ENCODE peak calls at places on chromosome 3, in four cellular contexts. One of them, this sample, is unnamed.

GRCh38 chr3:175546115-175546514 is 687.0 kb downstream of the NAALADL2 start:
- DNase-seq in uterus: no peak
- DNase-seq in fibroblast of mammary gland: no peak
- DNase-seq in foreskin fibroblast: no peak
- DNase-seq in this sample: no peak

GRCh38 chr3:162034368-162034767 is 537.8 kb downstream of the OTOL1 start:
- DNase-seq in uterus: no peak
- DNase-seq in fibroblast of mammary gland: peak; percentile 48
- DNase-seq in foreskin fibroblast: peak; percentile 68
- DNase-seq in this sample: no peak

GRCh38 chr3:124007186-124007585 is 15.3 kb upstream of the ROPN1 start:
- DNase-seq in uterus: no peak
- DNase-seq in fibroblast of mammary gland: no peak
- DNase-seq in foreskin fibroblast: no peak
- DNase-seq in this sample: no peak

GRCh38 chr3:146342971-146343370 is 92.1 kb upstream of the PLSCR4 start:
- DNase-seq in uterus: no peak
- DNase-seq in fibroblast of mammary gland: peak; percentile 81
- DNase-seq in foreskin fibroblast: peak; percentile 71
- DNase-seq in this sample: no peak

GRCh38 chr3:8856721-8857120 is 87.3 kb upstream of the OXTR start:
- DNase-seq in uterus: no peak
- DNase-seq in fibroblast of mammary gland: no peak
- DNase-seq in foreskin fibroblast: no peak
- DNase-seq in this sample: no peak

GRCh38 chr3:34832865-34833508 is 806.3 kb upstream of the ARPP21 start:
- DNase-seq in uterus: no peak
- DNase-seq in fibroblast of mammary gland: no peak
- DNase-seq in foreskin fibroblast: no peak
- DNase-seq in this sample: no peak

GRCh38 chr3:183924956-183925355 is 40.3 kb upstream of the PARL start:
- DNase-seq in uterus: no peak
- DNase-seq in fibroblast of mammary gland: peak; percentile 94
- DNase-seq in foreskin fibroblast: peak; percentile 68
- DNase-seq in this sample: no peak

GRCh38 chr3:165643433-165643824 is 193.8 kb downstream of the BCHE start:
- DNase-seq in uterus: no peak
- DNase-seq in fibroblast of mammary gland: peak; percentile 68
- DNase-seq in foreskin fibroblast: peak; percentile 2
- DNase-seq in this sample: no peak

GRCh38 chr3:16183601-16184270 is 9.3 kb downstream of the GALNT15 start:
- DNase-seq in uterus: peak; percentile 39
- DNase-seq in fibroblast of mammary gland: peak; percentile 96
- DNase-seq in foreskin fibroblast: peak; percentile 94
- DNase-seq in this sample: no peak

GRCh38 chr3:10758304-10759037 is 57.6 kb upstream of the SLC6A11 start:
- DNase-seq in uterus: peak; percentile 32
- DNase-seq in fibroblast of mammary gland: peak; percentile 65
- DNase-seq in foreskin fibroblast: peak; percentile 79
- DNase-seq in this sample: no peak

GRCh38 chr3:126816956-126817777 is 113.1 kb downstream of the CHCHD6 start:
- DNase-seq in uterus: no peak
- DNase-seq in fibroblast of mammary gland: peak; percentile 21
- DNase-seq in foreskin fibroblast: peak; percentile 33
- DNase-seq in this sample: no peak

GRCh38 chr3:35744419-35744818 is 105.1 kb downstream of the ARPP21 start:
- DNase-seq in uterus: no peak
- DNase-seq in fibroblast of mammary gland: no peak
- DNase-seq in foreskin fibroblast: no peak
- DNase-seq in this sample: no peak

GRCh38 chr3:137259709-137260108 is 301.9 kb downstream of the IL20RB start:
- DNase-seq in uterus: no peak
- DNase-seq in fibroblast of mammary gland: no peak
- DNase-seq in foreskin fibroblast: no peak
- DNase-seq in this sample: no peak

GRCh38 chr3:99875573-99875924 is 57.9 kb downstream of the CMSS1 start:
- DNase-seq in uterus: no peak
- DNase-seq in fibroblast of mammary gland: peak; percentile 75
- DNase-seq in foreskin fibroblast: peak; percentile 74
- DNase-seq in this sample: no peak

GRCh38 chr3:65988440-65988839 is 50.3 kb downstream of the MAGI1 start:
- DNase-seq in uterus: no peak
- DNase-seq in fibroblast of mammary gland: no peak
- DNase-seq in foreskin fibroblast: no peak
- DNase-seq in this sample: no peak

GRCh38 chr3:76040946-76041345 is 255.6 kb upstream of the ZNF717 start:
- DNase-seq in uterus: no peak
- DNase-seq in fibroblast of mammary gland: no peak
- DNase-seq in foreskin fibroblast: peak; percentile 54
- DNase-seq in this sample: no peak

GRCh38 chr3:187678869-187679268 is 8.7 kb upstream of the SST start:
- DNase-seq in uterus: peak; percentile 39
- DNase-seq in fibroblast of mammary gland: peak; percentile 74
- DNase-seq in foreskin fibroblast: peak; percentile 86
- DNase-seq in this sample: no peak

GRCh38 chr3:49616491-49616941 is 57.6 kb upstream of the APEH start:
- DNase-seq in uterus: no peak
- DNase-seq in fibroblast of mammary gland: peak; percentile 26
- DNase-seq in foreskin fibroblast: peak; percentile 64
- DNase-seq in this sample: no peak

GRCh38 chr3:133568294-133569014 is 5.0 kb upstream of the CDV3 start:
- DNase-seq in uterus: no peak
- DNase-seq in fibroblast of mammary gland: peak; percentile 97
- DNase-seq in foreskin fibroblast: peak; percentile 94
- DNase-seq in this sample: no peak

GRCh38 chr3:57397175-57398026 is 104.9 kb upstream of the ASB14 start:
- DNase-seq in uterus: peak; percentile 15
- DNase-seq in fibroblast of mammary gland: peak; percentile 61
- DNase-seq in foreskin fibroblast: peak; percentile 64
- DNase-seq in this sample: peak; percentile 46
- TF ChIP-seq CTCF in uterus: peak; percentile 54
- TF ChIP-seq CTCF in fibroblast of mammary gland: peak; percentile 98
- TF ChIP-seq CTCF in foreskin fibroblast: peak; percentile 91
- TF ChIP-seq CTCF in this sample: peak; percentile 82

DNA sequence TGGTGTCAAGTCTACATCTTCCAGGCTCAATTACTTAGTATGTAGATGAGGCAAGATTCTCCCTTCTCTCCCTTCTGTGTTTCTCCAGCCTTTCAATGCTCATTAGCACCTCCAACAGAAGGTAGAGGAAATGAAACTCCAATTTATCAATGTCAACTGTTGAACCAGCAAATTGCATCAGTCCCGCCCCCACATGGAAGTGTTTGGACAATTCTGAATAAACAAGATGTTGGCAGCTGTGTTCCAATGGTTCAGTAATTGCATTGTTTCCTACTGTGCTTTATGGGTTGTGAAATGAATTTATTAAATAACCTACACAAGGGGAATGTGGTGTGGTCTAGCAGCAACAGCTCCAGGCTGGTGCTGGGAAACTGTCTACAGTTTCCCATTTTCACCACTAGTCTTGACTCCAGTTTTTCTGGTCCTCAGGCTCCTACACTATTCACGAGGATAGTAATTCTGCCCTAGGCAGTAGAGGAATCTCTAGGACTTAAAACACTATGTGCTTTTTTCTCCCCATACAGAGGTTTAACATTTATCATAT is 91.9 kb downstream of the MB21D2 start:
- DNase-seq in uterus: no peak
- DNase-seq in fibroblast of mammary gland: peak; percentile 70
- DNase-seq in foreskin fibroblast: peak; percentile 58
- DNase-seq in this sample: no peak
- TF ChIP-seq CTCF in uterus: no peak
- TF ChIP-seq CTCF in fibroblast of mammary gland: peak; percentile 17
- TF ChIP-seq CTCF in foreskin fibroblast: no peak
- TF ChIP-seq CTCF in this sample: no peak

DNA sequence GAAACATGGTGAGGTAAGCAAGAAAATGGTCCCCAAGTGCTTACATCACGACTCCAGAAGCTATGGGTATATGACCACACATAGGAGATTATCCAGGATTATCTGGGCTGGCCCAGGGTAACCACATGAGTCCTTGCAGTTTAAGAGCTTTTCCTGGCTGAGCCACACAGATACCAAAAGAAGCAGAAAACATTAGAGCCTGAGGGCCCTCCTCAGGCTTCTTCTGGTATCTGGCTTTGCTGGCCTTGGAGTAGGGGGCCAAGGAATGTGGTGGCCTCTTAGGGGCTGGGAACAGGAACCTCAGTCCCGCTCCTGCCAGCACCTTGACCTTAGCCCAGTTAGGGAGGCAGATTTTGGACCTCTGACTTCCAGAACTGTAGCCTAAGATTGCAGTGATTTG is 259.1 kb downstream of the KCNMB2 start:
- DNase-seq in uterus: no peak
- DNase-seq in fibroblast of mammary gland: no peak
- DNase-seq in foreskin fibroblast: no peak
- DNase-seq in this sample: no peak
- TF ChIP-seq CTCF in uterus: no peak
- TF ChIP-seq CTCF in fibroblast of mammary gland: no peak
- TF ChIP-seq CTCF in foreskin fibroblast: no peak
- TF ChIP-seq CTCF in this sample: no peak

GRCh38 chr3:125202197-125202596 is 10.4 kb downstream of the SLC12A8 start:
- DNase-seq in uterus: no peak
- DNase-seq in fibroblast of mammary gland: peak; percentile 40
- DNase-seq in foreskin fibroblast: peak; percentile 46
- DNase-seq in this sample: no peak
- TF ChIP-seq CTCF in uterus: no peak
- TF ChIP-seq CTCF in fibroblast of mammary gland: peak; percentile 44
- TF ChIP-seq CTCF in foreskin fibroblast: no peak
- TF ChIP-seq CTCF in this sample: peak; percentile 38

GRCh38 chr3:71688121-71688520 is 37.1 kb downstream of the EIF4E3 start:
- DNase-seq in uterus: no peak
- DNase-seq in fibroblast of mammary gland: no peak
- DNase-seq in foreskin fibroblast: peak; percentile 33
- DNase-seq in this sample: no peak

GRCh38 chr3:71692139-71692538 is 33.1 kb downstream of the EIF4E3 start:
- DNase-seq in uterus: no peak
- DNase-seq in fibroblast of mammary gland: no peak
- DNase-seq in foreskin fibroblast: no peak
- DNase-seq in this sample: no peak

GRCh38 chr3:71685686-71686085 is 39.5 kb downstream of the EIF4E3 start:
- DNase-seq in uterus: no peak
- DNase-seq in fibroblast of mammary gland: no peak
- DNase-seq in foreskin fibroblast: no peak
- DNase-seq in this sample: no peak

GRCh38 chr3:71690222-71690821 is 34.9 kb downstream of the EIF4E3 start:
- DNase-seq in uterus: no peak
- DNase-seq in fibroblast of mammary gland: peak; percentile 90
- DNase-seq in foreskin fibroblast: peak; percentile 64
- DNase-seq in this sample: no peak

DNA sequence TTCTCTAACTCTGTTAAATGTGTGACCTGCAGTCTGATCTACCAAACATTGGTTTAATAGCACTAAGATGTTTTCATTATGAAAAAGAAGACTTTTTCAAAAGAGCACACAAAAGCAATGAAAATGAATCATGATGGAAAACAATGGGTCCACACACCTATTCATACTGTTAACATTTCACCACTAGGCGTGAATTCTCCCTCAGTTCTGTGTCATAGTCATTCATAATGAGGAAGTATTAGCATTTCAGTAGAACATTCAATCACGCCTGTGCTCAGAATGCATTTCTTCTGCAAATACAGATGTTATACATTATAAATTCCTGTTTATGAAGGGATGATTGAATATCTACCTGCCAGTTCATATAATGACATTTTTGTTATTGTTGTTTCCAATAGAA is 35.9 kb downstream of the EIF4E3 start:
- DNase-seq in uterus: no peak
- DNase-seq in fibroblast of mammary gland: no peak
- DNase-seq in foreskin fibroblast: no peak
- DNase-seq in this sample: no peak
- TF ChIP-seq CTCF in uterus: no peak
- TF ChIP-seq CTCF in fibroblast of mammary gland: no peak
- TF ChIP-seq CTCF in foreskin fibroblast: no peak
- TF ChIP-seq CTCF in this sample: peak; percentile 12

DNA sequence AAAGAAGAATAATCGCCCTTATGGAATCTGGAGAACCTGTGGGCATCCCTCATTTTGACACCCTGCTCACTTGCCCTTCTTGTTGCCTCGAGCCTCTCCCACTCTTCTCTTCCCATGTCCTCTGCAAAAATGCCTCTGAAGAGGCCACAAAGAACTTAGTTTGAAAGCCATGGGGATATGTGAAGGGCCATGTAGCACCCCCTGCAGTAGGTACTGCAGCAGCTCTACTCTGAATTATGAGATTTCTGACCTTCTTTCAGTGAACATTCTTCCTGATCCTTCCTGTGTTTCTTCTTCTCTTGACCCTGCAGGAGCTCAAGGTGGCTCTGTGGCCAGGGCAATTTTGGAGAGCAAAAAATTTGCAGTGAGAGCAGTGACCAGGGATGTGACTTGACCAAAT is 30.4 kb upstream of the TRA2B start:
- DNase-seq in uterus: no peak
- DNase-seq in fibroblast of mammary gland: no peak
- DNase-seq in foreskin fibroblast: no peak
- DNase-seq in this sample: no peak
- TF ChIP-seq CTCF in uterus: no peak
- TF ChIP-seq CTCF in fibroblast of mammary gland: no peak
- TF ChIP-seq CTCF in foreskin fibroblast: no peak
- TF ChIP-seq CTCF in this sample: no peak

GRCh38 chr3:122678496-122678895 is 2.1 kb upstream of the PARP14 start:
- DNase-seq in uterus: no peak
- DNase-seq in fibroblast of mammary gland: no peak
- DNase-seq in foreskin fibroblast: no peak
- DNase-seq in this sample: no peak

GRCh38 chr3:122679085-122679466 is 1.6 kb upstream of the PARP14 start:
- DNase-seq in uterus: peak; percentile 85
- DNase-seq in fibroblast of mammary gland: peak; percentile 81
- DNase-seq in foreskin fibroblast: peak; percentile 92
- DNase-seq in this sample: peak; percentile 66

GRCh38 chr3:122680381-122681293 is at the start of gene PARP14:
- DNase-seq in uterus: peak; percentile 74
- DNase-seq in fibroblast of mammary gland: peak; percentile 62
- DNase-seq in foreskin fibroblast: peak; percentile 83
- DNase-seq in this sample: peak; percentile 60

GRCh38 chr3:122681294-122682015 is 816 bp downstream of the PARP14 start:
- DNase-seq in uterus: peak; percentile 20
- DNase-seq in fibroblast of mammary gland: peak; percentile 11
- DNase-seq in foreskin fibroblast: no peak
- DNase-seq in this sample: no peak

GRCh38 chr3:122679467-122680291 is 960 bp upstream of the PARP14 start:
- DNase-seq in uterus: peak; percentile 31
- DNase-seq in fibroblast of mammary gland: peak; percentile 12
- DNase-seq in foreskin fibroblast: peak; percentile 59
- DNase-seq in this sample: no peak
- TF ChIP-seq CTCF in uterus: no peak
- TF ChIP-seq CTCF in fibroblast of mammary gland: no peak
- TF ChIP-seq CTCF in foreskin fibroblast: peak; percentile 3
- TF ChIP-seq CTCF in this sample: no peak

DNA sequence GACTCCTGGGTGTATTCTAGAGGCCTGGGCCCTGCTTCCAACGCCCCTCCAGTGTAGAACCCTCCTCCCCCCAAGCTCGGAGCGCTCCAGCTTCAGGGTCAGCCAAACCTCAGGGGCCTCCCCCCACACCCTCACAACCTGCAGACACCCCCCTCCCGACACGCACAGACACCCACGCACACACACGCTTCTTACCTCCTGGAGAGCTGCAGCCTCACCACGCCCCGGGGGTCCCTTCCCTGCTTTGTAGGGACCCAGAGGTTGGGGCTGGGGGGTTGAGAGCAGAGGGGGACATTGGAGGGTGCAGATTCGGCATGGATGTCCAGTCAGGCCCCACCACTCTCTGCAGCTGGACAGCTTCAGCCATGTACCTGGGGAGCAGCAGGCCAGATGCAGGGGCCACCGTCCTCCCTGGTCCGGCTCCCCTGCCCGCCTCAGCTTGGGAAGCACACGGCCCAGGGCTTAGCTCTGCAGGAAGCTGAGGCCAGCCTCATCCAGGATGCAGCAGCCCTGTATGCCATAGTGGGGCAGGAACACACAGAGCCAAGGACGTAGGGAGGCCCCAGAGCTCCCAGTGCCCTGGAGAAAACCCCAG is 13.0 kb downstream of the ZDHHC19 start:
- DNase-seq in uterus: no peak
- DNase-seq in fibroblast of mammary gland: no peak
- DNase-seq in foreskin fibroblast: no peak
- DNase-seq in this sample: no peak
- TF ChIP-seq CTCF in uterus: no peak
- TF ChIP-seq CTCF in fibroblast of mammary gland: no peak
- TF ChIP-seq CTCF in foreskin fibroblast: no peak
- TF ChIP-seq CTCF in this sample: no peak

This sample was measured in CD14-positive monocyte.